ENCODE peak calls at places on chromosomes 13 and 19, in five cellular contexts. D is SK-N-SH, R is HepG2, G is HCT116, H is K562. C is an unnamed sample.

GRCh38 chr19:7772752-7773291 is 9.8 kb downstream of the CLEC4M start:
- DNase-seq in D (no peak), R (no peak), G (no peak), H (no peak), C (no peak)

GRCh38 chr19:50555447-50556235 is 12.6 kb downstream of the LRRC4B start:
- DNase-seq in D (peak), R (no peak), G (no peak), H (peak), C (peak)

GRCh38 chr19:16661480-16662034 is 618 bp downstream of the TMEM38A start:
- DNase-seq in D (peak), R (no peak), G (no peak), H (peak), C (peak)

GRCh38 chr19:35718345-35719041 is 690 bp downstream of the KMT2B start:
- DNase-seq in D (peak), R (no peak), G (no peak), H (no peak), C (peak)

GRCh38 chr13:95970878-95971277 is 82.3 kb downstream of the UGGT2 start:
- DNase-seq in D (no peak), R (no peak), G (no peak), H (no peak), C (peak)

GRCh38 chr13:40109324-40109958 is 454.0 kb downstream of the COG6 start:
- DNase-seq in D (no peak), R (no peak), G (no peak), H (no peak), C (no peak)

GRCh38 chr13:51849145-51850101 is 4.4 kb upstream of the TMEM272 start:
- DNase-seq in D (peak), R (peak), G (peak), H (peak), C (peak)

GRCh38 chr13:48625396-48626076 is 28.2 kb upstream of the CYSLTR2 start:
- DNase-seq in D (no peak), R (no peak), G (no peak), H (no peak), C (no peak)

GRCh38 chr19:50431343-50432220 is 1.1 kb upstream of the MYBPC2 start:
- DNase-seq in D (peak), R (peak), G (peak), H (peak), C (peak)

GRCh38 chr13:70080030-70080429 is 27.6 kb upstream of the ATXN8OS start:
- DNase-seq in D (peak), R (no peak), G (no peak), H (no peak), C (no peak)

GRCh38 chr13:103878891-103879605 is 812.8 kb upstream of the SLC10A2 start:
- DNase-seq in D (no peak), R (no peak), G (no peak), H (no peak), C (no peak)

GRCh38 chr19:40989453-40989852 is 1.6 kb upstream of the CYP2B6 start:
- DNase-seq in D (no peak), R (no peak), G (no peak), H (no peak), C (no peak)

GRCh38 chr13:43058318-43058674 is 34.9 kb downstream of the DNAJC15 start:
- DNase-seq in D (no peak), R (peak), G (peak), H (no peak), C (no peak)

GRCh38 chr13:97344250-97345175 is 89.5 kb upstream of the RAP2A start:
- DNase-seq in D (peak), R (peak), G (peak), H (no peak), C (peak)

GRCh38 chr13:51235756-51236564 is 13.8 kb downstream of the FAM124A start:
- DNase-seq in D (no peak), R (no peak), G (no peak), H (no peak), C (peak)

GRCh38 chr13:111253334-111253872 is 67.0 kb upstream of the TEX29 start:
- DNase-seq in D (no peak), R (no peak), G (no peak), H (no peak), C (no peak)

GRCh38 chr19:54316746-54317107 is 3.8 kb upstream of the LILRA5 start:
- DNase-seq in D (no peak), R (no peak), G (no peak), H (peak), C (peak)

GRCh38 chr13:80010286-80010831 is 330.6 kb downstream of the SPRY2 start:
- DNase-seq in D (no peak), R (no peak), G (no peak), H (no peak), C (no peak)

GRCh38 chr13:86563308-86563707 is 764.1 kb upstream of the SLITRK6 start:
- DNase-seq in D (no peak), R (no peak), G (no peak), H (no peak), C (no peak)

GRCh38 chr19:3855321-3855720 is 13.5 kb downstream of the ZFR2 start:
- DNase-seq in D (no peak), R (peak), G (no peak), H (no peak), C (no peak)

GRCh38 chr19:35034005-35034502 is 3.8 kb downstream of the SCN1B start:
- DNase-seq in D (no peak), R (no peak), G (no peak), H (no peak), C (no peak)

GRCh38 chr13:111345682-111346081 is 25.2 kb downstream of the TEX29 start:
- DNase-seq in D (no peak), R (no peak), G (no peak), H (no peak), C (no peak)

GRCh38 chr19:17011485-17011884 is 15.1 kb downstream of the CPAMD8 start:
- DNase-seq in D (no peak), R (no peak), G (no peak), H (no peak), C (no peak)

GRCh38 chr19:4764290-4764660 is 27.3 kb upstream of the FEM1A start:
- DNase-seq in D (no peak), R (no peak), G (no peak), H (no peak), C (no peak)

GRCh38 chr13:43961909-43962308 is 82.2 kb downstream of the LACC1 start:
- DNase-seq in D (no peak), R (no peak), G (no peak), H (no peak), C (no peak)

GRCh38 chr13:74136089-74136658 is 2.0 kb upstream of the KLF12 start:
- DNase-seq in D (peak), R (no peak), G (no peak), H (no peak), C (peak)

GRCh38 chr13:47215741-47216140 is 318.9 kb upstream of the HTR2A start:
- DNase-seq in D (no peak), R (no peak), G (no peak), H (no peak), C (peak)

GRCh38 chr13:67803118-67803517 is 573.0 kb upstream of the PCDH9 start:
- DNase-seq in D (no peak), R (no peak), G (no peak), H (no peak), C (no peak)

GRCh38 chr19:58001895-58002369 is 688 bp downstream of the ZNF606 start:
- DNase-seq in D (peak), R (peak), G (no peak), H (no peak), C (no peak)

GRCh38 chr19:35995655-35995993 is 636 bp downstream of the SDHAF1 start:
- DNase-seq in D (peak), R (peak), G (no peak), H (peak), C (peak)

GRCh38 chr19:5445071-5445470 is 10.1 kb upstream of the ZNRF4 start:
- DNase-seq in D (no peak), R (no peak), G (no peak), H (no peak), C (no peak)

DNA sequence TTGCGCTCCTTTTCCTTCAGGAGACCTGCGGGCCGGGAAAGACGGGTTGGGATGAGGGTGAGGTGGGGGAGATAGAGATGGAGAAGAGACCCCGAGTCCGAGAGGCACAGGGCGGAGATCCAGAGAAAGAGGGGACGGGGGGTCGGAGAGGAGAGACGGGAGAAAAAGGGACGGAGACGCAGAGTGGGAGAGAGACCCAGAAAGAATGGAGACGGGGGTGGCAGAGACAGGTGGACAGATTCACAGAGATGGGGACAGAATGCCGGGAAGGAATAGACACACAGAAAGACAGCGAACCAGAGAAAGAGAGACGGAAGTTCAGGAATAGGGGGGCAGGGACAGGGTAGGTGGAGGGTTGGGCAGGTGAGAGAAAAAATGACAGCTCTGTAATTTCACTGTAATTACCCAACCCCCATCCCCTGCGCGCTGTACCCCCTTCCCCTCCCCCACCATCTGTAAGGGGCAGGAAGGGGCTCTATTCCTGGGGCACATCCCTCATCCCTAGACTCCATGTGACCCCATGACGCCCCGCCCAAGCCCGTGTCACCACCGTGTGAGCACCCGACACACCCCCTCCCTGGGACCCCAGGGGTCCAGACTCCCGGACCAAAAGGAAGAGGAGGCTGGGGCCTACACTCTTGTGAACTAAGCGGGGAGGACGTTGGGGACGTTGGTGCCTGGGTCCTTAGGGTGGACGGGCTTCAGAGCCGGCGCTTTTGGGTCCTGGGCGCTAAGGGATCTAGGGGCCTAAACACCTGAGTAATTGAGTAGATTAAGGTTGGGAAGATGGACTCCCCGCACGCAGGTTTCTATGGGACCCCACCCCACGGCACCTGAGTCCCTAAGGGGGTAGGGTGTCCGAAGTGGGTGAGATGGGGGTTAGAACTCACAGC is 967 bp downstream of the DBP start:
- DNase-seq in D (no peak), R (no peak), G (no peak), H (no peak), C (peak)
- H2AFZ ChIP-seq in D (peak), R (no peak), G (no peak), H (peak), C (no peak)

GRCh38 chr13:92173254-92173653 is 774.8 kb downstream of the GPC5 start:
- DNase-seq in D (no peak), R (no peak), G (no peak), H (no peak), C (no peak)

GRCh38 chr13:92172191-92172590 is 773.8 kb downstream of the GPC5 start:
- DNase-seq in D (no peak), R (no peak), G (no peak), H (no peak), C (no peak)

DNA sequence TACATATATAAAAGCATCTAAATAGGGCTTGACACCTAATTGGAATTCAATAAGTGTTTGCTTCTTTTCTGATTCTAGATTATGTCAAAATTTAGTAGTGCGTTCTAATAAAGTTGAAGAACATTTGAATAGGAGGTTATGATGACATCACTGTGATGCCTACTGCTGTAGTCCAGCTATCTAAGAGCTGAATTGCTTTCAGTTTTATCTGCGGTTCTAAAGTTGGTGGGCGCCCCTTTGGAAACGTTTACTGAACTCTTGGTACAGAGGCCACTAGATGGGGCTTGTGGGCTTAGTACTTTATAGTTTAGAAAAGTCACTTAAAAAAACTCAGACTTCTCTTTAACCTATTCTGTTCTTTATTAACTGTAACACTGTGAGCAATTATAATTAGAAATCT is 776.9 kb downstream of the GPC5 start:
- DNase-seq in D (peak), R (peak), G (no peak), H (no peak), C (peak)
- TF ChIP-seq CTCF in D (peak), R (peak), G (peak), H (no peak), C (peak)

DNA sequence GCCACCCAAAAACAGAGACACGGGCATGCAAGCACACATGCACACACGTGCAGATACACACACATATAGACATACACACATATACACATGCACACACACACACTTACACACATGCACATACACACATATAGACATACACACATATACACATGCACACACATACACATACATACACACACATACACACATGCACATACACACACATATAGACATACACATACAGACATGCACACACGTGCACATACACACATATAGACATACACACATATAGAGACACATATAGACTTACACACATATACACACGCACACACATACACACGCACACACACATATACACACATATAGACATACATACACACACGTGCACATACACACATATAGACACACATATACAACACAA is 92.1 kb downstream of the GADD45B start:
- DNase-seq in D (no peak), R (no peak), G (no peak), H (no peak), C (no peak)
- TF ChIP-seq REST in D (no peak), R (no peak), G (no peak), H (no peak), C (no peak)

GRCh38 chr19:46714523-46715106 is 2.3 kb downstream of the PRKD2 start:
- DNase-seq in D (no peak), R (no peak), G (no peak), H (no peak), C (no peak)
- H2AFZ ChIP-seq in D (no peak), R (no peak), G (no peak), H (peak), C (peak)